ENCODE peak calls at places on chromosomes 7 and 10, in ten cellular contexts. One of them, this sample, is unnamed.

GRCh38 chr7:140182917-140183316 is 6.1 kb upstream of the KDM7A start:
- DNase-seq in adrenal gland: no peak
- DNase-seq in A673: no peak
- DNase-seq in fibroblast of the aortic adventitia: no peak
- DNase-seq in colonic mucosa: no peak
- DNase-seq in chondrocyte: no peak
- DNase-seq in HL-60: no peak
- DNase-seq in cardiac muscle cell: no peak
- DNase-seq in BJ: no peak
- DNase-seq in tibial nerve: no peak
- DNase-seq in this sample: no peak

GRCh38 chr7:27547401-27547800 is 115.3 kb downstream of the HIBADH start:
- DNase-seq in chondrocyte: no peak
- DNase-seq in A673: no peak
- DNase-seq in fibroblast of the aortic adventitia: peak
- DNase-seq in BJ: peak
- DNase-seq in tibial nerve: no peak
- DNase-seq in HL-60: no peak
- DNase-seq in cardiac muscle cell: no peak
- DNase-seq in adrenal gland: no peak
- DNase-seq in colonic mucosa: no peak
- DNase-seq in this sample: peak

GRCh38 chr10:3525832-3526449 is 259.1 kb downstream of the KLF6 start:
- DNase-seq in HL-60: no peak
- DNase-seq in fibroblast of the aortic adventitia: peak
- DNase-seq in cardiac muscle cell: no peak
- DNase-seq in A673: peak
- DNase-seq in BJ: peak
- DNase-seq in chondrocyte: no peak
- DNase-seq in tibial nerve: peak
- DNase-seq in adrenal gland: peak
- DNase-seq in colonic mucosa: peak
- DNase-seq in this sample: peak

GRCh38 chr7:8490391-8490790 is 57.0 kb downstream of the NXPH1 start:
- DNase-seq in chondrocyte: no peak
- DNase-seq in adrenal gland: no peak
- DNase-seq in cardiac muscle cell: no peak
- DNase-seq in fibroblast of the aortic adventitia: no peak
- DNase-seq in HL-60: no peak
- DNase-seq in colonic mucosa: no peak
- DNase-seq in BJ: no peak
- DNase-seq in tibial nerve: no peak
- DNase-seq in A673: no peak
- DNase-seq in this sample: no peak

GRCh38 chr10:35643151-35643975 is 1.3 kb upstream of the FZD8 start:
- DNase-seq in adrenal gland: peak
- DNase-seq in chondrocyte: no peak
- DNase-seq in A673: peak
- DNase-seq in HL-60: no peak
- DNase-seq in fibroblast of the aortic adventitia: peak
- DNase-seq in cardiac muscle cell: peak
- DNase-seq in tibial nerve: peak
- DNase-seq in BJ: no peak
- DNase-seq in colonic mucosa: peak
- DNase-seq in this sample: peak

GRCh38 chr10:29386347-29386999 is 97.6 kb downstream of the LYZL1 start:
- DNase-seq in A673: peak
- DNase-seq in fibroblast of the aortic adventitia: peak
- DNase-seq in adrenal gland: no peak
- DNase-seq in tibial nerve: no peak
- DNase-seq in BJ: no peak
- DNase-seq in cardiac muscle cell: peak
- DNase-seq in HL-60: no peak
- DNase-seq in colonic mucosa: no peak
- DNase-seq in chondrocyte: no peak
- DNase-seq in this sample: no peak

GRCh38 chr10:72702868-72703581 is 11.1 kb downstream of the MCU start:
- DNase-seq in chondrocyte: no peak
- DNase-seq in tibial nerve: no peak
- DNase-seq in BJ: no peak
- DNase-seq in adrenal gland: no peak
- DNase-seq in A673: no peak
- DNase-seq in fibroblast of the aortic adventitia: peak
- DNase-seq in cardiac muscle cell: no peak
- DNase-seq in colonic mucosa: no peak
- DNase-seq in HL-60: no peak
- DNase-seq in this sample: no peak

GRCh38 chr7:81684513-81685262 is 85.2 kb downstream of the HGF start:
- DNase-seq in BJ: peak
- DNase-seq in adrenal gland: peak
- DNase-seq in fibroblast of the aortic adventitia: peak
- DNase-seq in HL-60: peak
- DNase-seq in tibial nerve: peak
- DNase-seq in chondrocyte: peak
- DNase-seq in colonic mucosa: peak
- DNase-seq in A673: peak
- DNase-seq in cardiac muscle cell: peak
- DNase-seq in this sample: peak

GRCh38 chr7:5005066-5005465 is 40.6 kb upstream of the RBAK start:
- DNase-seq in chondrocyte: no peak
- DNase-seq in BJ: no peak
- DNase-seq in cardiac muscle cell: no peak
- DNase-seq in A673: no peak
- DNase-seq in fibroblast of the aortic adventitia: peak
- DNase-seq in colonic mucosa: no peak
- DNase-seq in HL-60: no peak
- DNase-seq in adrenal gland: no peak
- DNase-seq in tibial nerve: no peak
- DNase-seq in this sample: no peak

GRCh38 chr7:23184709-23185354 is 3.0 kb downstream of the NUP42 start:
- DNase-seq in A673: peak
- DNase-seq in HL-60: peak
- DNase-seq in tibial nerve: peak
- DNase-seq in BJ: no peak
- DNase-seq in fibroblast of the aortic adventitia: peak
- DNase-seq in adrenal gland: peak
- DNase-seq in colonic mucosa: peak
- DNase-seq in chondrocyte: no peak
- DNase-seq in cardiac muscle cell: peak
- DNase-seq in this sample: no peak

GRCh38 chr10:105952153-105952552 is 1212.4 kb downstream of the SORCS1 start:
- DNase-seq in cardiac muscle cell: peak
- DNase-seq in colonic mucosa: no peak
- DNase-seq in chondrocyte: no peak
- DNase-seq in tibial nerve: no peak
- DNase-seq in BJ: no peak
- DNase-seq in adrenal gland: peak
- DNase-seq in A673: peak
- DNase-seq in fibroblast of the aortic adventitia: peak
- DNase-seq in HL-60: no peak
- DNase-seq in this sample: no peak

GRCh38 chr7:64608116-64608910 is 45.4 kb upstream of the ZNF680 start:
- DNase-seq in cardiac muscle cell: no peak
- DNase-seq in tibial nerve: no peak
- DNase-seq in HL-60: no peak
- DNase-seq in BJ: no peak
- DNase-seq in adrenal gland: no peak
- DNase-seq in fibroblast of the aortic adventitia: no peak
- DNase-seq in colonic mucosa: no peak
- DNase-seq in A673: no peak
- DNase-seq in chondrocyte: no peak
- DNase-seq in this sample: no peak

DNA sequence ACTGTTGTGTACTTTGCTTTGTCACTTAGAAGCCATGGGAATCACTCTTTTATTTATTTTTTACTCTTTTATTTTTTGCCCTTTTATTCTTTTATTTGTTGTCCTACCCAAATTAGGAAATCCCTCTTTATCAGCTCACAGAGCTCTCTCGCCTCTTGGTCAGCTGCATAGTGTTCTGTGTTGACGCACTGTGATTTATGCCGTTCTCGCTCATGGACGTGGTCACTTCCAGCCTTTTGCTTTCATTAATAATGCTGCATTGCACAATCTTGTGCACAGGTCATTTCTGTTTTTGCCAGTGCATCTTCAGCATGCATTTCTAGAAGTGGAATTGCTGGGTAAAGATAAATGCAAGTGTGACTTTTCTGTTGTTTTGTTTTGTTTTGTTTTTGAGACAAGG is 42.3 kb downstream of the FBH1 start:
- DNase-seq in chondrocyte: no peak
- DNase-seq in colonic mucosa: no peak
- DNase-seq in BJ: no peak
- DNase-seq in A673: no peak
- DNase-seq in cardiac muscle cell: no peak
- DNase-seq in tibial nerve: no peak
- DNase-seq in adrenal gland: peak
- DNase-seq in fibroblast of the aortic adventitia: peak
- DNase-seq in HL-60: no peak
- DNase-seq in this sample: no peak
- TF ChIP-seq CTCF in chondrocyte: no peak
- TF ChIP-seq CTCF in colonic mucosa: no peak
- TF ChIP-seq CTCF in BJ: no peak
- TF ChIP-seq CTCF in A673: no peak
- TF ChIP-seq CTCF in cardiac muscle cell: no peak
- TF ChIP-seq CTCF in tibial nerve: no peak
- TF ChIP-seq CTCF in adrenal gland: no peak
- TF ChIP-seq CTCF in fibroblast of the aortic adventitia: no peak
- TF ChIP-seq CTCF in HL-60: no peak
- TF ChIP-seq CTCF in this sample: no peak

DNA sequence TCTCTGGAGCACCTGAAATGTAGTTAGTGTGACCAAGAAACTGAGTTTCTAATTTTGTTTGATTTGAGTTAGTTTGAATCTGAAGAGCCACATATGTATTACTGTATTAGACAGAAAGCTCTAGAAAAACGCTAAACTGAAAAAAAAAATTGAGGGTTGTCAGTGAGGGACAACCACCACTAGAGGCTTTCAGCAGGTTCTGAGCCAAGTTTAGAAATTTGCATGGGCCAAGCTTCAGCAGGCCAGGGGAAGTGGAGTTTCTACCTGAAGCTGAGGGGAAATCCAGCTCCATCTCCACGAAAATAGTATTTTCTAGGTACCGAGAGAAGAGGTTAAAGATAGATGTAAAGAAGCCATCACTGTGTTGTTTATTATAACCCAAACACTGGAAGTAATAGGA is 77.9 kb upstream of the PLXNA4 start:
- DNase-seq in adrenal gland: no peak
- DNase-seq in cardiac muscle cell: no peak
- DNase-seq in tibial nerve: no peak
- DNase-seq in HL-60: peak
- DNase-seq in colonic mucosa: no peak
- DNase-seq in fibroblast of the aortic adventitia: peak
- DNase-seq in A673: peak
- DNase-seq in BJ: no peak
- DNase-seq in chondrocyte: no peak
- DNase-seq in this sample: no peak
- TF ChIP-seq CTCF in adrenal gland: no peak
- TF ChIP-seq CTCF in cardiac muscle cell: peak
- TF ChIP-seq CTCF in tibial nerve: no peak
- TF ChIP-seq CTCF in HL-60: peak
- TF ChIP-seq CTCF in colonic mucosa: no peak
- TF ChIP-seq CTCF in fibroblast of the aortic adventitia: peak
- TF ChIP-seq CTCF in A673: peak
- TF ChIP-seq CTCF in BJ: peak
- TF ChIP-seq CTCF in chondrocyte: peak
- TF ChIP-seq CTCF in this sample: peak

GRCh38 chr7:25249772-25250171 is 21.5 kb upstream of the NPVF start:
- DNase-seq in HL-60: no peak
- DNase-seq in cardiac muscle cell: no peak
- DNase-seq in tibial nerve: no peak
- DNase-seq in A673: no peak
- DNase-seq in BJ: no peak
- DNase-seq in adrenal gland: no peak
- DNase-seq in chondrocyte: no peak
- DNase-seq in fibroblast of the aortic adventitia: no peak
- DNase-seq in colonic mucosa: no peak
- DNase-seq in this sample: no peak

GRCh38 chr7:25255603-25256320 is 27.5 kb upstream of the NPVF start:
- DNase-seq in tibial nerve: no peak
- DNase-seq in colonic mucosa: peak
- DNase-seq in HL-60: no peak
- DNase-seq in adrenal gland: no peak
- DNase-seq in A673: no peak
- DNase-seq in fibroblast of the aortic adventitia: no peak
- DNase-seq in BJ: no peak
- DNase-seq in chondrocyte: no peak
- DNase-seq in cardiac muscle cell: no peak
- DNase-seq in this sample: no peak

GRCh38 chr7:25253714-25254113 is 25.4 kb upstream of the NPVF start:
- DNase-seq in HL-60: no peak
- DNase-seq in tibial nerve: no peak
- DNase-seq in chondrocyte: no peak
- DNase-seq in colonic mucosa: no peak
- DNase-seq in fibroblast of the aortic adventitia: no peak
- DNase-seq in adrenal gland: no peak
- DNase-seq in A673: no peak
- DNase-seq in cardiac muscle cell: no peak
- DNase-seq in BJ: no peak
- DNase-seq in this sample: no peak

GRCh38 chr7:25246306-25246705 is 18.0 kb upstream of the NPVF start:
- DNase-seq in BJ: no peak
- DNase-seq in chondrocyte: no peak
- DNase-seq in colonic mucosa: no peak
- DNase-seq in adrenal gland: no peak
- DNase-seq in HL-60: no peak
- DNase-seq in A673: no peak
- DNase-seq in tibial nerve: no peak
- DNase-seq in cardiac muscle cell: no peak
- DNase-seq in fibroblast of the aortic adventitia: no peak
- DNase-seq in this sample: no peak

DNA sequence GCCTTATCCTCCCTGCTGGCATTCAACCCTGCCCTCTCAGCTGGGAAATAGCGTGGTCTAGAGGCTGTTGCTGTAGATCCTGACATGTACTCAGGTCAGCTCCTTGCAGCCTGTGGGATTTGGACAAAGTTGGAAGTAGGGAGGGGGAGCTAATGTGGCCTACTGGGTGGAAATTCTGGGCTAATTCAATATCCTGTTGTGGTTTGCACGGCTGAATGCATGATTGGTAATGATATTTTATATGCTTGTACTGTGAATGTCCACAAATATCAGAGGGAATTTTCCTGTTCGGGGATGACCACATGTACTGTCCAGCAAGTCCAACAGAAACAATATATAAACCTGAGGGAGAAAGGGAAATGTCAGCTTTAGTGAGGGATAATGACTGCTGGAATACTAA is 22.1 kb upstream of the NPVF start:
- DNase-seq in fibroblast of the aortic adventitia: no peak
- DNase-seq in BJ: no peak
- DNase-seq in colonic mucosa: no peak
- DNase-seq in tibial nerve: no peak
- DNase-seq in cardiac muscle cell: no peak
- DNase-seq in chondrocyte: no peak
- DNase-seq in adrenal gland: no peak
- DNase-seq in HL-60: no peak
- DNase-seq in A673: no peak
- DNase-seq in this sample: no peak
- TF ChIP-seq CTCF in fibroblast of the aortic adventitia: no peak
- TF ChIP-seq CTCF in BJ: no peak
- TF ChIP-seq CTCF in colonic mucosa: no peak
- TF ChIP-seq CTCF in tibial nerve: no peak
- TF ChIP-seq CTCF in cardiac muscle cell: no peak
- TF ChIP-seq CTCF in chondrocyte: no peak
- TF ChIP-seq CTCF in adrenal gland: no peak
- TF ChIP-seq CTCF in HL-60: no peak
- TF ChIP-seq CTCF in A673: no peak
- TF ChIP-seq CTCF in this sample: no peak

GRCh38 chr7:117247809-117248208 is 75.0 kb downstream of the WNT2 start:
- DNase-seq in cardiac muscle cell: no peak
- DNase-seq in HL-60: no peak
- DNase-seq in tibial nerve: no peak
- DNase-seq in fibroblast of the aortic adventitia: no peak
- DNase-seq in adrenal gland: no peak
- DNase-seq in A673: no peak
- DNase-seq in BJ: no peak
- DNase-seq in chondrocyte: no peak
- DNase-seq in colonic mucosa: no peak
- DNase-seq in this sample: no peak
- TF ChIP-seq CTCF in cardiac muscle cell: no peak
- TF ChIP-seq CTCF in HL-60: no peak
- TF ChIP-seq CTCF in tibial nerve: no peak
- TF ChIP-seq CTCF in fibroblast of the aortic adventitia: no peak
- TF ChIP-seq CTCF in adrenal gland: no peak
- TF ChIP-seq CTCF in A673: no peak
- TF ChIP-seq CTCF in BJ: no peak
- TF ChIP-seq CTCF in chondrocyte: no peak
- TF ChIP-seq CTCF in colonic mucosa: no peak
- TF ChIP-seq CTCF in this sample: no peak

This sample was measured in AG09309.